ENCODE peak calls at places on chromosomes 11 and 22, in ten cellular contexts. One of them, this sample, is unnamed.

GRCh38 chr22:36546932-36547331 is 18.0 kb upstream of the EIF3D start:
- DNase-seq in stimulated activated CD8-positive, alpha-beta memory T cell treated with anti-CD3 and anti-CD28 coated beads, Interleukin-15, amount 100 ng/mL, for 1 hour: no peak
- DNase-seq in NCI-H460: no peak
- DNase-seq in GM10248: no peak
- DNase-seq in kidney tubule cell: peak
- DNase-seq in NCI-H226: peak
- DNase-seq in NCI-H774: no peak
- DNase-seq in NCI-H1930: no peak
- DNase-seq in nucleus accumbens: no peak
- DNase-seq in cardiac fibroblast: peak
- DNase-seq in this sample: no peak

GRCh38 chr11:43984519-43985385 is 42.3 kb downstream of the C11orf96 start:
- DNase-seq in stimulated activated CD8-positive, alpha-beta memory T cell treated with anti-CD3 and anti-CD28 coated beads, Interleukin-15, amount 100 ng/mL, for 1 hour: no peak
- DNase-seq in NCI-H226: no peak
- DNase-seq in GM10248: no peak
- DNase-seq in NCI-H774: no peak
- DNase-seq in nucleus accumbens: no peak
- DNase-seq in cardiac fibroblast: no peak
- DNase-seq in kidney tubule cell: peak
- DNase-seq in NCI-H1930: no peak
- DNase-seq in NCI-H460: no peak
- DNase-seq in this sample: no peak

GRCh38 chr11:38990139-38990538 is 2392.1 kb upstream of the RAG2 start:
- DNase-seq in kidney tubule cell: no peak
- DNase-seq in cardiac fibroblast: no peak
- DNase-seq in NCI-H226: no peak
- DNase-seq in stimulated activated CD8-positive, alpha-beta memory T cell treated with anti-CD3 and anti-CD28 coated beads, Interleukin-15, amount 100 ng/mL, for 1 hour: no peak
- DNase-seq in NCI-H460: no peak
- DNase-seq in NCI-H774: no peak
- DNase-seq in nucleus accumbens: no peak
- DNase-seq in GM10248: no peak
- DNase-seq in NCI-H1930: no peak
- DNase-seq in this sample: no peak

GRCh38 chr11:109619498-109619897 is 197.5 kb downstream of the C11orf87 start:
- DNase-seq in nucleus accumbens: no peak
- DNase-seq in NCI-H460: no peak
- DNase-seq in NCI-H226: no peak
- DNase-seq in cardiac fibroblast: no peak
- DNase-seq in NCI-H1930: no peak
- DNase-seq in NCI-H774: no peak
- DNase-seq in GM10248: no peak
- DNase-seq in kidney tubule cell: no peak
- DNase-seq in stimulated activated CD8-positive, alpha-beta memory T cell treated with anti-CD3 and anti-CD28 coated beads, Interleukin-15, amount 100 ng/mL, for 1 hour: no peak
- DNase-seq in this sample: no peak

GRCh38 chr11:129854229-129854805 is 38.7 kb downstream of the TMEM45B start:
- DNase-seq in NCI-H460: no peak
- DNase-seq in NCI-H1930: no peak
- DNase-seq in nucleus accumbens: no peak
- DNase-seq in GM10248: no peak
- DNase-seq in kidney tubule cell: no peak
- DNase-seq in stimulated activated CD8-positive, alpha-beta memory T cell treated with anti-CD3 and anti-CD28 coated beads, Interleukin-15, amount 100 ng/mL, for 1 hour: no peak
- DNase-seq in NCI-H774: no peak
- DNase-seq in cardiac fibroblast: no peak
- DNase-seq in NCI-H226: no peak
- DNase-seq in this sample: no peak

GRCh38 chr11:100340416-100341323 is 346.4 kb upstream of the ARHGAP42 start:
- DNase-seq in cardiac fibroblast: peak
- DNase-seq in kidney tubule cell: peak
- DNase-seq in stimulated activated CD8-positive, alpha-beta memory T cell treated with anti-CD3 and anti-CD28 coated beads, Interleukin-15, amount 100 ng/mL, for 1 hour: no peak
- DNase-seq in NCI-H774: no peak
- DNase-seq in NCI-H226: peak
- DNase-seq in NCI-H1930: no peak
- DNase-seq in nucleus accumbens: no peak
- DNase-seq in NCI-H460: no peak
- DNase-seq in GM10248: no peak
- DNase-seq in this sample: no peak

GRCh38 chr11:27720277-27720830 is 20.1 kb upstream of the BDNF start:
- DNase-seq in NCI-H226: peak
- DNase-seq in cardiac fibroblast: peak
- DNase-seq in GM10248: peak
- DNase-seq in kidney tubule cell: peak
- DNase-seq in NCI-H460: no peak
- DNase-seq in NCI-H774: no peak
- DNase-seq in stimulated activated CD8-positive, alpha-beta memory T cell treated with anti-CD3 and anti-CD28 coated beads, Interleukin-15, amount 100 ng/mL, for 1 hour: no peak
- DNase-seq in NCI-H1930: peak
- DNase-seq in nucleus accumbens: no peak
- DNase-seq in this sample: no peak

GRCh38 chr22:40620464-40621046 is 16.0 kb downstream of the MRTFA start:
- DNase-seq in nucleus accumbens: no peak
- DNase-seq in stimulated activated CD8-positive, alpha-beta memory T cell treated with anti-CD3 and anti-CD28 coated beads, Interleukin-15, amount 100 ng/mL, for 1 hour: no peak
- DNase-seq in GM10248: no peak
- DNase-seq in NCI-H460: no peak
- DNase-seq in NCI-H226: peak
- DNase-seq in NCI-H1930: no peak
- DNase-seq in NCI-H774: no peak
- DNase-seq in cardiac fibroblast: no peak
- DNase-seq in kidney tubule cell: peak
- DNase-seq in this sample: no peak

GRCh38 chr11:48028909-48029685 is 48.7 kb downstream of the PTPRJ start:
- DNase-seq in kidney tubule cell: no peak
- DNase-seq in NCI-H460: no peak
- DNase-seq in NCI-H1930: no peak
- DNase-seq in NCI-H774: no peak
- DNase-seq in GM10248: no peak
- DNase-seq in nucleus accumbens: no peak
- DNase-seq in NCI-H226: no peak
- DNase-seq in stimulated activated CD8-positive, alpha-beta memory T cell treated with anti-CD3 and anti-CD28 coated beads, Interleukin-15, amount 100 ng/mL, for 1 hour: no peak
- DNase-seq in cardiac fibroblast: peak
- DNase-seq in this sample: no peak

GRCh38 chr11:65780770-65781151 is at the start of gene AP5B1:
- DNase-seq in GM10248: peak
- DNase-seq in NCI-H774: peak
- DNase-seq in cardiac fibroblast: peak
- DNase-seq in nucleus accumbens: peak
- DNase-seq in NCI-H1930: peak
- DNase-seq in kidney tubule cell: peak
- DNase-seq in NCI-H460: peak
- DNase-seq in stimulated activated CD8-positive, alpha-beta memory T cell treated with anti-CD3 and anti-CD28 coated beads, Interleukin-15, amount 100 ng/mL, for 1 hour: peak
- DNase-seq in NCI-H226: peak
- DNase-seq in this sample: peak

GRCh38 chr11:19472679-19473078 is 231.9 kb upstream of the E2F8 start:
- DNase-seq in cardiac fibroblast: peak
- DNase-seq in stimulated activated CD8-positive, alpha-beta memory T cell treated with anti-CD3 and anti-CD28 coated beads, Interleukin-15, amount 100 ng/mL, for 1 hour: no peak
- DNase-seq in NCI-H226: no peak
- DNase-seq in NCI-H774: no peak
- DNase-seq in kidney tubule cell: peak
- DNase-seq in nucleus accumbens: no peak
- DNase-seq in NCI-H460: no peak
- DNase-seq in NCI-H1930: no peak
- DNase-seq in GM10248: no peak
- DNase-seq in this sample: no peak

GRCh38 chr11:79253280-79253679 is 187.6 kb downstream of the TENM4 start:
- DNase-seq in NCI-H460: no peak
- DNase-seq in NCI-H226: no peak
- DNase-seq in NCI-H774: no peak
- DNase-seq in kidney tubule cell: no peak
- DNase-seq in GM10248: no peak
- DNase-seq in cardiac fibroblast: no peak
- DNase-seq in nucleus accumbens: peak
- DNase-seq in stimulated activated CD8-positive, alpha-beta memory T cell treated with anti-CD3 and anti-CD28 coated beads, Interleukin-15, amount 100 ng/mL, for 1 hour: no peak
- DNase-seq in NCI-H1930: no peak
- DNase-seq in this sample: no peak

GRCh38 chr11:94740975-94741707 is 27.0 kb upstream of the AMOTL1 start:
- DNase-seq in NCI-H460: peak
- DNase-seq in NCI-H1930: peak
- DNase-seq in stimulated activated CD8-positive, alpha-beta memory T cell treated with anti-CD3 and anti-CD28 coated beads, Interleukin-15, amount 100 ng/mL, for 1 hour: no peak
- DNase-seq in NCI-H226: peak
- DNase-seq in cardiac fibroblast: peak
- DNase-seq in NCI-H774: no peak
- DNase-seq in GM10248: peak
- DNase-seq in nucleus accumbens: no peak
- DNase-seq in kidney tubule cell: peak
- DNase-seq in this sample: no peak

GRCh38 chr11:15472405-15472799 is 357.7 kb downstream of the INSC start:
- DNase-seq in NCI-H460: no peak
- DNase-seq in cardiac fibroblast: no peak
- DNase-seq in NCI-H774: no peak
- DNase-seq in NCI-H1930: no peak
- DNase-seq in kidney tubule cell: peak
- DNase-seq in GM10248: no peak
- DNase-seq in stimulated activated CD8-positive, alpha-beta memory T cell treated with anti-CD3 and anti-CD28 coated beads, Interleukin-15, amount 100 ng/mL, for 1 hour: no peak
- DNase-seq in NCI-H226: no peak
- DNase-seq in nucleus accumbens: no peak
- DNase-seq in this sample: no peak

GRCh38 chr11:57890521-57890920 is 128.9 kb downstream of the CTNND1 start:
- DNase-seq in NCI-H460: no peak
- DNase-seq in cardiac fibroblast: no peak
- DNase-seq in NCI-H226: no peak
- DNase-seq in NCI-H774: no peak
- DNase-seq in kidney tubule cell: no peak
- DNase-seq in nucleus accumbens: no peak
- DNase-seq in NCI-H1930: no peak
- DNase-seq in GM10248: no peak
- DNase-seq in stimulated activated CD8-positive, alpha-beta memory T cell treated with anti-CD3 and anti-CD28 coated beads, Interleukin-15, amount 100 ng/mL, for 1 hour: no peak
- DNase-seq in this sample: no peak

GRCh38 chr11:69351460-69351859 is 57.5 kb downstream of the MYEOV start:
- DNase-seq in cardiac fibroblast: peak
- DNase-seq in NCI-H774: no peak
- DNase-seq in nucleus accumbens: no peak
- DNase-seq in NCI-H1930: no peak
- DNase-seq in stimulated activated CD8-positive, alpha-beta memory T cell treated with anti-CD3 and anti-CD28 coated beads, Interleukin-15, amount 100 ng/mL, for 1 hour: no peak
- DNase-seq in NCI-H226: peak
- DNase-seq in NCI-H460: no peak
- DNase-seq in kidney tubule cell: peak
- DNase-seq in GM10248: no peak
- DNase-seq in this sample: no peak

GRCh38 chr11:67267188-67268035 is 1.1 kb downstream of the GRK2 start:
- DNase-seq in NCI-H226: no peak
- DNase-seq in cardiac fibroblast: no peak
- DNase-seq in NCI-H460: no peak
- DNase-seq in GM10248: no peak
- DNase-seq in NCI-H1930: no peak
- DNase-seq in stimulated activated CD8-positive, alpha-beta memory T cell treated with anti-CD3 and anti-CD28 coated beads, Interleukin-15, amount 100 ng/mL, for 1 hour: no peak
- DNase-seq in kidney tubule cell: peak
- DNase-seq in nucleus accumbens: no peak
- DNase-seq in NCI-H774: no peak
- DNase-seq in this sample: peak

GRCh38 chr22:38271927-38272372 is 860 bp downstream of the TMEM184B start:
- DNase-seq in cardiac fibroblast: peak
- DNase-seq in GM10248: no peak
- DNase-seq in nucleus accumbens: peak
- DNase-seq in stimulated activated CD8-positive, alpha-beta memory T cell treated with anti-CD3 and anti-CD28 coated beads, Interleukin-15, amount 100 ng/mL, for 1 hour: no peak
- DNase-seq in NCI-H774: no peak
- DNase-seq in NCI-H226: no peak
- DNase-seq in NCI-H1930: no peak
- DNase-seq in NCI-H460: no peak
- DNase-seq in kidney tubule cell: peak
- DNase-seq in this sample: peak

GRCh38 chr11:27410301-27410700 is 47.3 kb upstream of the CCDC34 start:
- DNase-seq in nucleus accumbens: no peak
- DNase-seq in NCI-H226: no peak
- DNase-seq in cardiac fibroblast: no peak
- DNase-seq in stimulated activated CD8-positive, alpha-beta memory T cell treated with anti-CD3 and anti-CD28 coated beads, Interleukin-15, amount 100 ng/mL, for 1 hour: no peak
- DNase-seq in NCI-H774: no peak
- DNase-seq in kidney tubule cell: no peak
- DNase-seq in NCI-H460: no peak
- DNase-seq in NCI-H1930: no peak
- DNase-seq in GM10248: no peak
- DNase-seq in this sample: no peak

GRCh38 chr11:74726547-74727182 is 4.6 kb downstream of the CHRDL2 start:
- DNase-seq in cardiac fibroblast: peak
- DNase-seq in NCI-H460: peak
- DNase-seq in NCI-H774: peak
- DNase-seq in stimulated activated CD8-positive, alpha-beta memory T cell treated with anti-CD3 and anti-CD28 coated beads, Interleukin-15, amount 100 ng/mL, for 1 hour: peak
- DNase-seq in GM10248: peak
- DNase-seq in NCI-H1930: peak
- DNase-seq in nucleus accumbens: peak
- DNase-seq in NCI-H226: peak
- DNase-seq in kidney tubule cell: peak
- DNase-seq in this sample: peak

GRCh38 chr11:67265633-67266423 is 445 bp upstream of the GRK2 start:
- DNase-seq in kidney tubule cell: peak
- DNase-seq in cardiac fibroblast: peak
- DNase-seq in stimulated activated CD8-positive, alpha-beta memory T cell treated with anti-CD3 and anti-CD28 coated beads, Interleukin-15, amount 100 ng/mL, for 1 hour: no peak
- DNase-seq in GM10248: peak
- DNase-seq in NCI-H1930: peak
- DNase-seq in NCI-H774: peak
- DNase-seq in NCI-H460: peak
- DNase-seq in nucleus accumbens: peak
- DNase-seq in NCI-H226: peak
- DNase-seq in this sample: peak

GRCh38 chr22:29879738-29880137 is 3.2 kb upstream of the MTMR3 start:
- DNase-seq in cardiac fibroblast: no peak
- DNase-seq in stimulated activated CD8-positive, alpha-beta memory T cell treated with anti-CD3 and anti-CD28 coated beads, Interleukin-15, amount 100 ng/mL, for 1 hour: no peak
- DNase-seq in nucleus accumbens: no peak
- DNase-seq in NCI-H774: no peak
- DNase-seq in NCI-H1930: no peak
- DNase-seq in GM10248: no peak
- DNase-seq in NCI-H226: no peak
- DNase-seq in NCI-H460: no peak
- DNase-seq in kidney tubule cell: peak
- DNase-seq in this sample: no peak

GRCh38 chr11:43685483-43685882 is 4.9 kb downstream of the HSD17B12 start:
- DNase-seq in cardiac fibroblast: no peak
- DNase-seq in NCI-H460: no peak
- DNase-seq in NCI-H774: no peak
- DNase-seq in stimulated activated CD8-positive, alpha-beta memory T cell treated with anti-CD3 and anti-CD28 coated beads, Interleukin-15, amount 100 ng/mL, for 1 hour: no peak
- DNase-seq in GM10248: no peak
- DNase-seq in kidney tubule cell: peak
- DNase-seq in NCI-H226: no peak
- DNase-seq in nucleus accumbens: no peak
- DNase-seq in NCI-H1930: no peak
- DNase-seq in this sample: no peak

GRCh38 chr11:120908521-120909181 is 115.3 kb upstream of the TBCEL start:
- DNase-seq in cardiac fibroblast: no peak
- DNase-seq in stimulated activated CD8-positive, alpha-beta memory T cell treated with anti-CD3 and anti-CD28 coated beads, Interleukin-15, amount 100 ng/mL, for 1 hour: peak
- DNase-seq in NCI-H1930: no peak
- DNase-seq in GM10248: no peak
- DNase-seq in NCI-H774: no peak
- DNase-seq in kidney tubule cell: no peak
- DNase-seq in NCI-H226: no peak
- DNase-seq in NCI-H460: no peak
- DNase-seq in nucleus accumbens: no peak
- DNase-seq in this sample: no peak

GRCh38 chr11:2940930-2941821 is 12.0 kb upstream of the PHLDA2 start:
- DNase-seq in NCI-H774: no peak
- DNase-seq in kidney tubule cell: peak
- DNase-seq in stimulated activated CD8-positive, alpha-beta memory T cell treated with anti-CD3 and anti-CD28 coated beads, Interleukin-15, amount 100 ng/mL, for 1 hour: no peak
- DNase-seq in GM10248: peak
- DNase-seq in cardiac fibroblast: no peak
- DNase-seq in NCI-H1930: no peak
- DNase-seq in NCI-H460: no peak
- DNase-seq in nucleus accumbens: no peak
- DNase-seq in NCI-H226: no peak
- DNase-seq in this sample: no peak

GRCh38 chr11:57163160-57163868 is 18.4 kb upstream of the LRRC55 start:
- DNase-seq in NCI-H1930: no peak
- DNase-seq in NCI-H226: no peak
- DNase-seq in cardiac fibroblast: no peak
- DNase-seq in GM10248: no peak
- DNase-seq in NCI-H774: no peak
- DNase-seq in NCI-H460: no peak
- DNase-seq in nucleus accumbens: no peak
- DNase-seq in kidney tubule cell: no peak
- DNase-seq in stimulated activated CD8-positive, alpha-beta memory T cell treated with anti-CD3 and anti-CD28 coated beads, Interleukin-15, amount 100 ng/mL, for 1 hour: no peak
- DNase-seq in this sample: no peak

GRCh38 chr11:96817488-96817887 is 427.7 kb downstream of the JRKL start:
- DNase-seq in NCI-H1930: no peak
- DNase-seq in NCI-H774: no peak
- DNase-seq in cardiac fibroblast: peak
- DNase-seq in nucleus accumbens: no peak
- DNase-seq in NCI-H460: peak
- DNase-seq in kidney tubule cell: peak
- DNase-seq in stimulated activated CD8-positive, alpha-beta memory T cell treated with anti-CD3 and anti-CD28 coated beads, Interleukin-15, amount 100 ng/mL, for 1 hour: no peak
- DNase-seq in GM10248: no peak
- DNase-seq in NCI-H226: peak
- DNase-seq in this sample: no peak

GRCh38 chr11:70885721-70886305 is 366.6 kb downstream of the SHANK2 start:
- DNase-seq in NCI-H226: no peak
- DNase-seq in NCI-H460: no peak
- DNase-seq in nucleus accumbens: no peak
- DNase-seq in cardiac fibroblast: peak
- DNase-seq in stimulated activated CD8-positive, alpha-beta memory T cell treated with anti-CD3 and anti-CD28 coated beads, Interleukin-15, amount 100 ng/mL, for 1 hour: no peak
- DNase-seq in NCI-H1930: no peak
- DNase-seq in NCI-H774: no peak
- DNase-seq in kidney tubule cell: peak
- DNase-seq in GM10248: no peak
- DNase-seq in this sample: no peak

This sample was measured in effector memory CD8-positive, alpha-beta T cell.